ENCODE peak calls at places on chromosomes 3 and 15, in seven cellular contexts. One of them, this sample, is unnamed.

GRCh38 chr3:98782826-98783500 is 19.8 kb downstream of the ST3GAL6 start:
- DNase-seq in RWPE1: no peak
- DNase-seq in brain microvascular endothelial cell: no peak
- DNase-seq in colonic mucosa: no peak
- DNase-seq in heart right ventricle: no peak
- DNase-seq in fibroblast of lung: no peak
- DNase-seq in heart left ventricle: no peak
- DNase-seq in this sample: no peak

GRCh38 chr15:74128785-74129350 is 1.5 kb upstream of the ISLR2 start:
- DNase-seq in heart right ventricle: no peak
- DNase-seq in RWPE1: no peak
- DNase-seq in heart left ventricle: no peak
- DNase-seq in fibroblast of lung: no peak
- DNase-seq in colonic mucosa: no peak
- DNase-seq in brain microvascular endothelial cell: no peak
- DNase-seq in this sample: no peak

GRCh38 chr3:135982922-135983581 is 17.5 kb downstream of the PPP2R3A start:
- DNase-seq in heart right ventricle: no peak
- DNase-seq in colonic mucosa: no peak
- DNase-seq in RWPE1: peak
- DNase-seq in heart left ventricle: no peak
- DNase-seq in brain microvascular endothelial cell: peak
- DNase-seq in fibroblast of lung: no peak
- DNase-seq in this sample: no peak

GRCh38 chr15:40302981-40303380 is 4.8 kb downstream of the PLCB2 start:
- DNase-seq in RWPE1: no peak
- DNase-seq in heart left ventricle: no peak
- DNase-seq in heart right ventricle: no peak
- DNase-seq in fibroblast of lung: no peak
- DNase-seq in colonic mucosa: no peak
- DNase-seq in brain microvascular endothelial cell: no peak
- DNase-seq in this sample: no peak

GRCh38 chr15:25268166-25268565 is 170.7 kb downstream of the UBE3A start:
- DNase-seq in brain microvascular endothelial cell: no peak
- DNase-seq in colonic mucosa: no peak
- DNase-seq in heart right ventricle: no peak
- DNase-seq in RWPE1: no peak
- DNase-seq in heart left ventricle: no peak
- DNase-seq in fibroblast of lung: no peak
- DNase-seq in this sample: no peak

GRCh38 chr15:79886119-79886518 is 10.7 kb downstream of the MTHFS start:
- DNase-seq in fibroblast of lung: no peak
- DNase-seq in colonic mucosa: no peak
- DNase-seq in RWPE1: no peak
- DNase-seq in heart left ventricle: no peak
- DNase-seq in brain microvascular endothelial cell: no peak
- DNase-seq in heart right ventricle: no peak
- DNase-seq in this sample: no peak

GRCh38 chr3:64836097-64836496 is 148.3 kb upstream of the ADAMTS9 start:
- DNase-seq in RWPE1: no peak
- DNase-seq in heart left ventricle: no peak
- DNase-seq in brain microvascular endothelial cell: no peak
- DNase-seq in fibroblast of lung: no peak
- DNase-seq in colonic mucosa: no peak
- DNase-seq in heart right ventricle: no peak
- DNase-seq in this sample: no peak

GRCh38 chr15:32877620-32878019 is 159.8 kb downstream of the GREM1 start:
- DNase-seq in fibroblast of lung: no peak
- DNase-seq in colonic mucosa: no peak
- DNase-seq in heart right ventricle: no peak
- DNase-seq in heart left ventricle: no peak
- DNase-seq in RWPE1: no peak
- DNase-seq in brain microvascular endothelial cell: no peak
- DNase-seq in this sample: no peak

GRCh38 chr15:67149859-67150824 is 84.7 kb downstream of the SMAD3 start:
- DNase-seq in brain microvascular endothelial cell: peak
- DNase-seq in heart right ventricle: peak
- DNase-seq in heart left ventricle: peak
- DNase-seq in RWPE1: peak
- DNase-seq in colonic mucosa: no peak
- DNase-seq in fibroblast of lung: peak
- DNase-seq in this sample: peak

GRCh38 chr3:54954019-54954418 is 26.2 kb upstream of the LRTM1 start:
- DNase-seq in heart left ventricle: no peak
- DNase-seq in brain microvascular endothelial cell: peak
- DNase-seq in heart right ventricle: peak
- DNase-seq in RWPE1: peak
- DNase-seq in fibroblast of lung: peak
- DNase-seq in colonic mucosa: no peak
- DNase-seq in this sample: peak

GRCh38 chr3:4228295-4228694 is 74.9 kb upstream of the SETMAR start:
- DNase-seq in fibroblast of lung: no peak
- DNase-seq in heart left ventricle: no peak
- DNase-seq in heart right ventricle: no peak
- DNase-seq in colonic mucosa: no peak
- DNase-seq in RWPE1: no peak
- DNase-seq in brain microvascular endothelial cell: no peak
- DNase-seq in this sample: no peak

GRCh38 chr3:194266658-194267005 is 84.5 kb downstream of the CPN2 start:
- DNase-seq in brain microvascular endothelial cell: no peak
- DNase-seq in RWPE1: no peak
- DNase-seq in colonic mucosa: peak
- DNase-seq in fibroblast of lung: peak
- DNase-seq in heart right ventricle: peak
- DNase-seq in heart left ventricle: no peak
- DNase-seq in this sample: no peak

GRCh38 chr15:89502867-89503595 is 6.6 kb upstream of the RHCG start:
- DNase-seq in fibroblast of lung: no peak
- DNase-seq in RWPE1: peak
- DNase-seq in colonic mucosa: peak
- DNase-seq in heart right ventricle: no peak
- DNase-seq in brain microvascular endothelial cell: no peak
- DNase-seq in heart left ventricle: no peak
- DNase-seq in this sample: no peak

GRCh38 chr3:136818851-136819783 is at the start of gene SLC35G2:
- DNase-seq in heart left ventricle: peak
- DNase-seq in colonic mucosa: peak
- DNase-seq in fibroblast of lung: peak
- DNase-seq in heart right ventricle: peak
- DNase-seq in brain microvascular endothelial cell: peak
- DNase-seq in RWPE1: peak
- DNase-seq in this sample: no peak

GRCh38 chr3:71341721-71342120 is 241.8 kb downstream of the FOXP1 start:
- DNase-seq in fibroblast of lung: peak
- DNase-seq in RWPE1: peak
- DNase-seq in heart right ventricle: no peak
- DNase-seq in brain microvascular endothelial cell: peak
- DNase-seq in colonic mucosa: no peak
- DNase-seq in heart left ventricle: no peak
- DNase-seq in this sample: peak

GRCh38 chr15:78949461-78949860 is 4.6 kb upstream of the CTSH start:
- DNase-seq in heart right ventricle: no peak
- DNase-seq in heart left ventricle: no peak
- DNase-seq in fibroblast of lung: no peak
- DNase-seq in RWPE1: no peak
- DNase-seq in brain microvascular endothelial cell: no peak
- DNase-seq in colonic mucosa: no peak
- DNase-seq in this sample: no peak

GRCh38 chr3:54358969-54359648 is 236.8 kb downstream of the CACNA2D3 start:
- DNase-seq in brain microvascular endothelial cell: no peak
- DNase-seq in colonic mucosa: no peak
- DNase-seq in heart right ventricle: peak
- DNase-seq in RWPE1: no peak
- DNase-seq in heart left ventricle: peak
- DNase-seq in fibroblast of lung: no peak
- DNase-seq in this sample: no peak

GRCh38 chr3:99761415-99761981 is 56.2 kb upstream of the CMSS1 start:
- DNase-seq in heart right ventricle: no peak
- DNase-seq in heart left ventricle: no peak
- DNase-seq in RWPE1: no peak
- DNase-seq in brain microvascular endothelial cell: no peak
- DNase-seq in colonic mucosa: no peak
- DNase-seq in fibroblast of lung: no peak
- DNase-seq in this sample: no peak

GRCh38 chr15:35023794-35024193 is 35.7 kb upstream of the ZNF770 start:
- DNase-seq in fibroblast of lung: peak
- DNase-seq in brain microvascular endothelial cell: no peak
- DNase-seq in heart left ventricle: no peak
- DNase-seq in heart right ventricle: no peak
- DNase-seq in RWPE1: peak
- DNase-seq in colonic mucosa: no peak
- DNase-seq in this sample: no peak

GRCh38 chr3:58861551-58861950 is 188.3 kb downstream of the CFAP20DC start:
- DNase-seq in RWPE1: no peak
- DNase-seq in colonic mucosa: no peak
- DNase-seq in fibroblast of lung: no peak
- DNase-seq in brain microvascular endothelial cell: no peak
- DNase-seq in heart left ventricle: no peak
- DNase-seq in heart right ventricle: no peak
- DNase-seq in this sample: no peak

GRCh38 chr3:16024548-16024947 is 149.9 kb upstream of the GALNT15 start:
- DNase-seq in brain microvascular endothelial cell: no peak
- DNase-seq in heart left ventricle: no peak
- DNase-seq in RWPE1: no peak
- DNase-seq in colonic mucosa: no peak
- DNase-seq in fibroblast of lung: no peak
- DNase-seq in heart right ventricle: no peak
- DNase-seq in this sample: no peak

GRCh38 chr3:181712505-181713299 is 977 bp downstream of the SOX2 start:
- DNase-seq in heart left ventricle: no peak
- DNase-seq in fibroblast of lung: no peak
- DNase-seq in RWPE1: peak
- DNase-seq in heart right ventricle: no peak
- DNase-seq in brain microvascular endothelial cell: no peak
- DNase-seq in colonic mucosa: no peak
- DNase-seq in this sample: no peak

GRCh38 chr3:10192953-10193691 is 28.4 kb downstream of the IRAK2 start:
- DNase-seq in heart right ventricle: no peak
- DNase-seq in brain microvascular endothelial cell: peak
- DNase-seq in RWPE1: peak
- DNase-seq in colonic mucosa: peak
- DNase-seq in heart left ventricle: no peak
- DNase-seq in fibroblast of lung: peak
- DNase-seq in this sample: peak

DNA sequence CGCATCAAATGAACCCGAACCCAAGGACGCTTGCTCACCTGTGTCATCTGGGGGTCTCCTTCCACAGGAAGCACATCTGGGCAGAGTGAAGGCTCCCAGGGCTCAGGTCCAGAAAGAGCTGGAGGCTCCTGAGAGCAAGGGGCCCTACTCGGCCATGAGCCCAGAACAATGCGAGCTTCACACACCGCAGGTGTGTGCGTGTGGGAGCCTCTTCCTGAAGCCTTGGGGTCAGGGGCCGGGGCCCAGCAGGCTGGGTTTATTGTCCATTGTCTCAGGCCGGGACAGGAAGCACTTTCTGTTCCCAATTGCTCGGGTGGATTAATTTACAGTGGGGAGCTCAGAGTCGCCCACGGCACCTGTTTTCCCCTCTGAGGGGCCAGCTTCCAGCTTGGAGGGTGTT is 74.8 kb downstream of the RPN1 start:
- DNase-seq in heart right ventricle: peak
- DNase-seq in RWPE1: no peak
- DNase-seq in fibroblast of lung: no peak
- DNase-seq in brain microvascular endothelial cell: no peak
- DNase-seq in colonic mucosa: no peak
- DNase-seq in heart left ventricle: peak
- DNase-seq in this sample: no peak
- TF ChIP-seq CTCF in heart right ventricle: no peak
- TF ChIP-seq CTCF in RWPE1: no peak
- TF ChIP-seq CTCF in fibroblast of lung: no peak
- TF ChIP-seq CTCF in brain microvascular endothelial cell: no peak
- TF ChIP-seq CTCF in colonic mucosa: no peak
- TF ChIP-seq CTCF in heart left ventricle: no peak
- TF ChIP-seq CTCF in this sample: no peak

GRCh38 chr3:43041517-43041916 is 62.4 kb downstream of the GASK1A start:
- DNase-seq in heart left ventricle: no peak
- DNase-seq in RWPE1: no peak
- DNase-seq in fibroblast of lung: no peak
- DNase-seq in heart right ventricle: no peak
- DNase-seq in brain microvascular endothelial cell: no peak
- DNase-seq in colonic mucosa: no peak
- DNase-seq in this sample: no peak
- H3K27ac ChIP-seq in heart left ventricle: no peak
- H3K27ac ChIP-seq in RWPE1: no peak
- H3K27ac ChIP-seq in fibroblast of lung: no peak
- H3K27ac ChIP-seq in heart right ventricle: no peak
- H3K27ac ChIP-seq in brain microvascular endothelial cell: no peak
- H3K27ac ChIP-seq in colonic mucosa: no peak
- H3K27ac ChIP-seq in this sample: no peak

DNA sequence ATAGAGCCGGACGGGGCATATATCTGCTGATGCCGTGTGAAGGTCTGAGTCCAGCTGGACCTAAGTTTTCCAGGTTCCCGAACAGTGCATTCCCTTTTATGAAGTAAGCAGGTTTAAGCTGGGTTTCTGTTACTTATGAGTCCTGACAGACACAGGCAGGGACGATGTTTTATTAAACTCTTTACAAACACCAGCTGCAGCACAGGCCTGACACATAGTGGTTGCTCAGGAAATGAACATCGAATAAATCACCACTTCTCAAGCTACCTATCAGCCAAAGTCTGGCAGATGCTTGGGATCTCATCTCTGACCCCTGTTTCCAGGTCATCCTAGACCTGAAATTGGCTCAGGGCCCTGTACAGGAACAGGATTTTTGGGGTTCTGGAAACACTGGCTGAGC is 50.9 kb upstream of the RAD18 start:
- DNase-seq in fibroblast of lung: peak
- DNase-seq in heart left ventricle: no peak
- DNase-seq in brain microvascular endothelial cell: peak
- DNase-seq in colonic mucosa: no peak
- DNase-seq in RWPE1: no peak
- DNase-seq in heart right ventricle: no peak
- DNase-seq in this sample: no peak
- TF ChIP-seq CTCF in fibroblast of lung: no peak
- TF ChIP-seq CTCF in heart left ventricle: no peak
- TF ChIP-seq CTCF in brain microvascular endothelial cell: peak
- TF ChIP-seq CTCF in colonic mucosa: no peak
- TF ChIP-seq CTCF in RWPE1: no peak
- TF ChIP-seq CTCF in heart right ventricle: peak
- TF ChIP-seq CTCF in this sample: peak

GRCh38 chr3:23807161-23808015 is 1.6 kb downstream of the UBE2E1 start:
- DNase-seq in colonic mucosa: peak
- DNase-seq in heart right ventricle: peak
- DNase-seq in fibroblast of lung: peak
- DNase-seq in heart left ventricle: no peak
- DNase-seq in RWPE1: no peak
- DNase-seq in brain microvascular endothelial cell: no peak
- DNase-seq in this sample: no peak

GRCh38 chr3:23809840-23810341 is 4.1 kb downstream of the UBE2E1 start:
- DNase-seq in colonic mucosa: peak
- DNase-seq in heart right ventricle: no peak
- DNase-seq in heart left ventricle: no peak
- DNase-seq in RWPE1: no peak
- DNase-seq in fibroblast of lung: no peak
- DNase-seq in brain microvascular endothelial cell: no peak
- DNase-seq in this sample: no peak

GRCh38 chr3:23806322-23807160 is 786 bp downstream of the UBE2E1 start:
- DNase-seq in fibroblast of lung: peak
- DNase-seq in RWPE1: no peak
- DNase-seq in heart right ventricle: peak
- DNase-seq in heart left ventricle: peak
- DNase-seq in brain microvascular endothelial cell: no peak
- DNase-seq in colonic mucosa: peak
- DNase-seq in this sample: no peak

GRCh38 chr3:23809294-23809693 is 3.5 kb downstream of the UBE2E1 start:
- DNase-seq in colonic mucosa: no peak
- DNase-seq in fibroblast of lung: no peak
- DNase-seq in RWPE1: no peak
- DNase-seq in heart left ventricle: no peak
- DNase-seq in brain microvascular endothelial cell: no peak
- DNase-seq in heart right ventricle: no peak
- DNase-seq in this sample: no peak

GRCh38 chr3:23808525-23808924 is 2.8 kb downstream of the UBE2E1 start:
- DNase-seq in fibroblast of lung: no peak
- DNase-seq in brain microvascular endothelial cell: no peak
- DNase-seq in heart left ventricle: no peak
- DNase-seq in RWPE1: no peak
- DNase-seq in heart right ventricle: no peak
- DNase-seq in colonic mucosa: no peak
- DNase-seq in this sample: no peak
- H3K27ac ChIP-seq in fibroblast of lung: no peak
- H3K27ac ChIP-seq in brain microvascular endothelial cell: no peak
- H3K27ac ChIP-seq in heart left ventricle: peak
- H3K27ac ChIP-seq in RWPE1: no peak
- H3K27ac ChIP-seq in heart right ventricle: peak
- H3K27ac ChIP-seq in colonic mucosa: no peak
- H3K27ac ChIP-seq in this sample: no peak

This sample was measured in AG04450.